ENCODE peak calls at places on chromosomes 5 and 9, in five cellular contexts. W is ovary, U is gastrocnemius medialis, L is IMR-90, I is body of pancreas. Y is an unnamed sample. For H3K27me3, the result is how much of the 10 kb centered on the place peaks cover.

GRCh38 chr5:155050384-155051019 is 36.9 kb downstream of the KIF4B start:
- DNase-seq in W (no peak), U (no peak), L (no peak), I (no peak), Y (no peak)

GRCh38 chr9:137172907-137173794 is 1.3 kb upstream of the TMEM210 start:
- DNase-seq in W (no peak), U (no peak), L (no peak), I (no peak), Y (peak)

GRCh38 chr5:149044453-149045117 is 18.3 kb downstream of the SH3TC2 start:
- DNase-seq in W (no peak), U (no peak), L (no peak), I (no peak), Y (no peak)

GRCh38 chr5:79806741-79807140 is 117.1 kb downstream of the CMYA5 start:
- DNase-seq in W (no peak), U (no peak), L (no peak), I (no peak), Y (no peak)

GRCh38 chr9:76866689-76867088 is 39.2 kb downstream of the PRUNE2 start:
- DNase-seq in W (no peak), U (no peak), L (peak), I (no peak), Y (no peak)

GRCh38 chr5:62600560-62601252 is 22.1 kb downstream of the LRRC70 start:
- DNase-seq in W (no peak), U (no peak), L (no peak), I (peak), Y (no peak)

GRCh38 chr5:32095261-32095671 is 78.9 kb downstream of the GOLPH3 start:
- DNase-seq in W (peak), U (no peak), L (no peak), I (no peak), Y (no peak)

GRCh38 chr9:2453701-2454100 is 167.9 kb upstream of the VLDLR start:
- DNase-seq in W (no peak), U (no peak), L (no peak), I (no peak), Y (no peak)

GRCh38 chr5:178131446-178131996 is 707 bp downstream of the RMND5B start:
- DNase-seq in W (no peak), U (no peak), L (no peak), I (no peak), Y (no peak)

GRCh38 chr5:40603378-40603777 is 76.3 kb upstream of the PTGER4 start:
- DNase-seq in W (no peak), U (no peak), L (peak), I (no peak), Y (no peak)

GRCh38 chr5:32233696-32234447 is 59.8 kb upstream of the GOLPH3 start:
- DNase-seq in W (peak), U (no peak), L (peak), I (peak), Y (peak)

DNA sequence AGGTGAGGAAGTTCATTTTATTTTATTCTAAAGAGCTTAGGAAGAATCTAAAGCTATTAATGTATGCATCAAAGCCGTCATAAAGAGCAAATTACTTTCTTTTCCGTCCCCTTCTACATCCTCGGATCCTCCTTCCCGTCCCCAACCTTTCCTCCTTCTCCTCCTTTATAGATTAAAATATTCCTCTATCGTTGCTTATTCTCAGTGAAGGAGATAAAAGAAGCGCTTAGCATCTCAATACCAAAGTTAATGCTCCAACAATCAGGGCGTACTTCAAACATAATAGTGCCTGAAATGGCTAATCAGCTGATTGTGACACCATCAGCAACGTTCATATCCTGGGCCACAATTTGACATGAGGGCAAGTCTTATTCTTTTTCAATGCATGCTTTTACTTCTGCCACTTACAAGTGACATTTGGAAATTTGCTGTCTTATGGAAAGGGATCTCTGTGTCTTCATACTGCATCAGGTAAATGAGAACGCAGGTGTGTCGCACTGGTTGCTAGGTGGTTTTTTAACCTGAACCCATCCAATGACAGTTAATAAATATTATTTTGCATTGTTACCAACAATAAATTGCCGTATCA is 975 bp downstream of the ADAMTS16 start:
- DNase-seq in W (no peak), U (no peak), L (no peak), I (no peak), Y (no peak)
- H3K4me3 ChIP-seq in W (peak), U (peak), L (no peak), I (no peak), Y (no peak)

GRCh38 chr9:101437806-101438232 is 2.2 kb upstream of the ALDOB start:
- DNase-seq in W (peak), U (no peak), L (no peak), I (peak), Y (no peak)
- TF ChIP-seq POLR2A in W (no peak), U (no peak), L (no peak), I (peak), Y (no peak)

DNA sequence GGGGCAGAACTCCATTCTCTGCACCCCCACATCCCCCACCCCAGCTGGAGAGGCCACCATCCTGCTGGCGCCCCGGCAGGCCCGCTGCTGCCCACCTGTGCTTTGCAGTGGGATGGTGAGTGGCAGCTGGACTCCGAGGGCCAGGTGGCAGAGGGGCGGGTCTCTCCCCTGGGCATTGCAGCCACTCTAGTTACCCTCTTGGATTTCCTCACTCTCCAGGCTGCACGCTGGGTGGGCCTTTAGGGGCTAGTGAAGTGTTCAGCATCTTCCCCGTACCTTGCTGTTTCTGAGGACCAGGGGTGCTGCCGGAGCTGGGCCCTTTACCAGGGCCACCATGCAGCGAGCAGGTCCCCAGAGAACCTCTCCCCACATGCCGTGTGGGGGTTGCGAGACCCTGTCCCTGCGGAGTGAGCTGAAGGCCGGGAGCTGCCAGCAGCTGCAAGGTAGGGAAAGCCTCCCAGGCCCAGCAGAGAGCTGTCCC is 88.4 kb upstream of the SH3PXD2B start:
- DNase-seq in W (peak), U (no peak), L (no peak), I (no peak), Y (no peak)
- H3K27me3 ChIP-seq in W (under half), U (under half), L (half or more), I (under half), Y (under half)

GRCh38 chr9:126637002-126637849 is 23.5 kb downstream of the LMX1B start:
- DNase-seq in W (no peak), U (no peak), L (no peak), I (no peak), Y (no peak)

GRCh38 chr9:126635661-126636439 is 22.1 kb downstream of the LMX1B start:
- DNase-seq in W (no peak), U (no peak), L (no peak), I (no peak), Y (no peak)

GRCh38 chr9:126641118-126641851 is 27.6 kb downstream of the LMX1B start:
- DNase-seq in W (no peak), U (no peak), L (no peak), I (no peak), Y (no peak)

GRCh38 chr9:126642009-126642744 is 28.4 kb downstream of the LMX1B start:
- DNase-seq in W (no peak), U (no peak), L (no peak), I (peak), Y (no peak)

GRCh38 chr9:126638571-126639132 is 24.9 kb downstream of the LMX1B start:
- DNase-seq in W (no peak), U (no peak), L (no peak), I (no peak), Y (no peak)
- H3K4me3 ChIP-seq in W (no peak), U (no peak), L (no peak), I (no peak), Y (no peak)

GRCh38 chr5:132484386-132484715 is 6.2 kb downstream of the IRF1 start:
- DNase-seq in W (no peak), U (no peak), L (no peak), I (no peak), Y (no peak)
- TF ChIP-seq POLR2A in W (no peak), U (no peak), L (no peak), I (no peak), Y (no peak)

GRCh38 chr5:64214152-64214551 is 48.5 kb downstream of the RNF180 start:
- DNase-seq in W (no peak), U (no peak), L (no peak), I (no peak), Y (no peak)
- H3K27me3 ChIP-seq in W (under half), U (under half), L (under half), I (under half), Y (under half)

GRCh38 chr9:127580879-127581278 is 31.2 kb upstream of the STXBP1 start:
- DNase-seq in W (no peak), U (no peak), L (no peak), I (peak), Y (no peak)

GRCh38 chr9:127578627-127578951 is 33.5 kb upstream of the STXBP1 start:
- DNase-seq in W (no peak), U (no peak), L (no peak), I (no peak), Y (no peak)

GRCh38 chr9:127580371-127580770 is 31.7 kb upstream of the STXBP1 start:
- DNase-seq in W (no peak), U (no peak), L (no peak), I (no peak), Y (no peak)

GRCh38 chr9:127575875-127576778 is 36.0 kb upstream of the STXBP1 start:
- DNase-seq in W (no peak), U (no peak), L (no peak), I (no peak), Y (no peak)

DNA sequence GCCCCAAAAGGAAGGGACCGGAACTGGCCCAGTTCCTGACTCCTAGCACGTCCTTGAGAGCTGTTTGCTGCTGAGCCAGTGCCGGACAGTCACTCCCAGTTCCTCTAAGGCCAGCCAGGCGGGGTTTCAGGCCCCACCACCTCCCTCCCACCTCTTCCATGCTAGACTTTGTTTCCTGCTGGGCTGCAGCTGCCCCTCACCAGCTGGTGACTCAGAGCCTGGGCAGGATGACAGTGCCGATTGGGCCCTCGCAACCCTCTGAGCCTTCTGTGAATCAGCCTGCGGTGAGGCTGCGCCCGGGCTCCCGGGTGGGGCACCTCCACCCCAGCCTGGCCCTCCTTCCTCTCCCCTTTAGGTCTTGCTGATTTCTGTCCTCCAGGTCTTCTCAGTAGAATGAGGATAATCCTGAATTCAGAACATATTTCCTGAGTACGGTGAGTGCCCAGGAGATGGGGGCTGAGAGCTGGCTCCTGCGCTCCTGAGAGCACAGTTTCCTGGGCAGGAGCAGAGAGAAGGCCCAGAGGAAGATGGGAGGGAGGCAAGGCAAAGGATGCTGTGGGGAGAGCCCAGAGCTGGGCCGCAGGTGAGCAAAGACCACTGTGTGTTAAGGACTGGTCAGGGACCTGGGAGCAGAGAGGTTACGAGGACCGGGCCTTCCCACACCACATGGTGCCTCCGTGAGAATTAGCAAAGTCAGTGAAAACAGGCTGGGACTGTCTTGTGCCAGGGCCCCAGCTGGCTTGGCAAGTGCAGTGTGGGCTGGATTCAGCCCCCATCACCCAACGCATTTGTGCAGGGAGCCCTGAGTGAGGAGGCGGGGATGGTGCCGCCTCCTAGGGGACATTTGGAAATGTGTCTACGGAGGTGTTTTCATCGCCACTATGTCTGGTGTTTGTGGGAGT is 32.9 kb upstream of the STXBP1 start:
- DNase-seq in W (peak), U (peak), L (peak), I (peak), Y (peak)
- H3K4me3 ChIP-seq in W (no peak), U (peak), L (peak), I (no peak), Y (peak)

GRCh38 chr5:140549237-140550144 is 2.0 kb downstream of the EIF4EBP3 start:
- DNase-seq in W (no peak), U (peak), L (peak), I (peak), Y (peak)
- TF ChIP-seq POLR2A in W (no peak), U (peak), L (no peak), I (no peak), Y (no peak)

GRCh38 chr9:34579819-34580185 is 9.7 kb downstream of the CNTFR start:
- DNase-seq in W (no peak), U (no peak), L (no peak), I (no peak), Y (no peak)
- H3K27me3 ChIP-seq in W (under half), U (under half), L (half or more), I (under half), Y (under half)

DNA sequence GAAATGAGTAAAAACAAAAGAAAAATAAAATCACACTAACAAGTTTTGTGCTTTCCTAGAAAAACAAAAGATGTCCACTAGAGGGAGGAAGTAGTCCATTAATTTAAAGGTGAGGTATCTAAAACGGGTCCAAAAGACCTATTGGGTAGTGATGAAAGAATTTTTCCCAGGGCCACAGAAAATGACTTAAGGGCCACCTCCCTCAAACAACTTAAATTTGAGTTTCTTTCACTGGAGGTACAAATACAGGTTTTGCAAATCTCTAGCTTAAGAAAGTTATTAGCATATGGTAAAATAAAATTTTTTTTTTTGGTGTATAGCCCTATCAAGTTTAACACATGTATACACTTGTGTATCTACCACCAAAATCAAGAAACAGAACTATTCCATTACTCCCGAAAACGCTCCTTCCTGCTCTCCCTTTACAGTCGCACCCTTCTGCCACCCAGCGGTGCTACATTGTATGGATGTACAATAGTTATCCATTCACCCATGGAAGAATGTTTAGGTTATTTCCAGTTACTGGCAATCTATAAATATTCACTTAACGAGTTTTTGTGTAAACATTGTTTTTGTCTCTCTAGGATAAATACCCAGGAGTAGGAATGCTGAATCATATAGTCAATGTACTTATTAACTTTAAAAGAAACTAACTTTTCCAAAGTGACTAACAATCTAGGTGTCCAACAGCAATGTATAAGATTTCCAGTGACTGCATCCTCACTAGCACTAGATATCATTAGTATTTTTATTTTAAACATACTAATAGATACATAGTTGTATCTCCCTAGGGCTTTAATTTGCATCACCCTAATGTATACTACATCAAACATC is 21.9 kb downstream of the DEPDC1B start:
- DNase-seq in W (no peak), U (no peak), L (peak), I (no peak), Y (no peak)
- H3K4me3 ChIP-seq in W (no peak), U (no peak), L (no peak), I (no peak), Y (no peak)

Y was measured in prostate gland.